ENCODE peak calls at places on chromosomes 2 and 18, in four cellular contexts. One of them, this sample, is unnamed.

GRCh38 chr2:45459860-45460259 is 151.2 kb downstream of the SRBD1 start:
- DNase-seq in GM12878: no peak
- DNase-seq in K562: no peak
- DNase-seq in HepG2: no peak
- DNase-seq in this sample: no peak

GRCh38 chr2:103289101-103289725 is 527.4 kb downstream of the TMEM182 start:
- DNase-seq in GM12878: no peak
- DNase-seq in K562: no peak
- DNase-seq in HepG2: no peak
- DNase-seq in this sample: peak

GRCh38 chr2:21361406-21361805 is 237.6 kb downstream of the TDRD15 start:
- DNase-seq in GM12878: no peak
- DNase-seq in HepG2: no peak
- DNase-seq in K562: no peak
- DNase-seq in this sample: no peak

GRCh38 chr18:13366541-13366940 is 148.0 kb downstream of the LDLRAD4 start:
- DNase-seq in K562: no peak
- DNase-seq in HepG2: no peak
- DNase-seq in GM12878: no peak
- DNase-seq in this sample: no peak

GRCh38 chr2:15973446-15974202 is 33.3 kb downstream of the MYCN start:
- DNase-seq in HepG2: no peak
- DNase-seq in K562: no peak
- DNase-seq in GM12878: no peak
- DNase-seq in this sample: no peak

GRCh38 chr2:102975996-102976636 is 214.3 kb downstream of the TMEM182 start:
- DNase-seq in GM12878: no peak
- DNase-seq in HepG2: peak
- DNase-seq in K562: peak
- DNase-seq in this sample: peak

GRCh38 chr2:38443021-38443541 is 66.0 kb upstream of the ATL2 start:
- DNase-seq in HepG2: no peak
- DNase-seq in GM12878: no peak
- DNase-seq in K562: no peak
- DNase-seq in this sample: no peak

GRCh38 chr18:48711651-48712486 is 173.0 kb downstream of the CTIF start:
- DNase-seq in GM12878: no peak
- DNase-seq in K562: peak
- DNase-seq in HepG2: peak
- DNase-seq in this sample: peak

GRCh38 chr2:219500135-219500534 is 1.4 kb downstream of the GMPPA start:
- DNase-seq in GM12878: no peak
- DNase-seq in HepG2: peak
- DNase-seq in K562: no peak
- DNase-seq in this sample: no peak

GRCh38 chr2:240792658-240793312 is 27.2 kb downstream of the KIF1A start:
- DNase-seq in HepG2: no peak
- DNase-seq in GM12878: no peak
- DNase-seq in K562: no peak
- DNase-seq in this sample: no peak

GRCh38 chr2:47651296-47651695 is 131.6 kb upstream of the MSH6 start:
- DNase-seq in K562: no peak
- DNase-seq in GM12878: no peak
- DNase-seq in HepG2: no peak
- DNase-seq in this sample: no peak

GRCh38 chr2:101096619-101097142 is 54.5 kb downstream of the TBC1D8 start:
- DNase-seq in HepG2: no peak
- DNase-seq in K562: no peak
- DNase-seq in GM12878: no peak
- DNase-seq in this sample: no peak

GRCh38 chr2:63544017-63544627 is 44.2 kb downstream of the WDPCP start:
- DNase-seq in GM12878: no peak
- DNase-seq in HepG2: no peak
- DNase-seq in K562: no peak
- DNase-seq in this sample: no peak

GRCh38 chr2:201257941-201258665 is 2.2 kb upstream of the CASP8 start:
- DNase-seq in HepG2: peak
- DNase-seq in K562: peak
- DNase-seq in GM12878: peak
- DNase-seq in this sample: no peak

GRCh38 chr2:43075054-43075593 is 151.3 kb downstream of the ZFP36L2 start:
- DNase-seq in HepG2: peak
- DNase-seq in GM12878: no peak
- DNase-seq in K562: no peak
- DNase-seq in this sample: no peak

GRCh38 chr18:37438417-37439180 is 127.0 kb downstream of the CELF4 start:
- DNase-seq in HepG2: no peak
- DNase-seq in K562: no peak
- DNase-seq in GM12878: no peak
- DNase-seq in this sample: no peak

GRCh38 chr2:156653670-156654069 is 217.5 kb downstream of the GPD2 start:
- DNase-seq in GM12878: no peak
- DNase-seq in K562: no peak
- DNase-seq in HepG2: no peak
- DNase-seq in this sample: no peak

GRCh38 chr2:217622664-217623063 is 380.1 kb downstream of the TNS1 start:
- DNase-seq in HepG2: no peak
- DNase-seq in K562: no peak
- DNase-seq in GM12878: no peak
- DNase-seq in this sample: no peak

GRCh38 chr2:239166201-239166834 is 234.5 kb downstream of the HDAC4 start:
- DNase-seq in GM12878: no peak
- DNase-seq in K562: no peak
- DNase-seq in HepG2: no peak
- DNase-seq in this sample: no peak

GRCh38 chr2:239163306-239164070 is 237.3 kb downstream of the HDAC4 start:
- DNase-seq in HepG2: no peak
- DNase-seq in GM12878: no peak
- DNase-seq in K562: no peak
- DNase-seq in this sample: no peak

GRCh38 chr2:239164281-239164871 is 236.4 kb downstream of the HDAC4 start:
- DNase-seq in K562: no peak
- DNase-seq in GM12878: no peak
- DNase-seq in HepG2: no peak
- DNase-seq in this sample: no peak

GRCh38 chr2:239167011-239167673 is 233.7 kb downstream of the HDAC4 start:
- DNase-seq in K562: no peak
- DNase-seq in GM12878: no peak
- DNase-seq in HepG2: no peak
- DNase-seq in this sample: no peak

GRCh38 chr2:239165206-239165831 is 235.5 kb downstream of the HDAC4 start:
- DNase-seq in GM12878: no peak
- DNase-seq in K562: no peak
- DNase-seq in HepG2: no peak
- DNase-seq in this sample: no peak
- TF ChIP-seq FOXM1 in GM12878: no peak
- TF ChIP-seq FOXM1 in K562: no peak
- TF ChIP-seq FOXM1 in HepG2: no peak
- TF ChIP-seq FOXM1 in this sample: no peak

DNA sequence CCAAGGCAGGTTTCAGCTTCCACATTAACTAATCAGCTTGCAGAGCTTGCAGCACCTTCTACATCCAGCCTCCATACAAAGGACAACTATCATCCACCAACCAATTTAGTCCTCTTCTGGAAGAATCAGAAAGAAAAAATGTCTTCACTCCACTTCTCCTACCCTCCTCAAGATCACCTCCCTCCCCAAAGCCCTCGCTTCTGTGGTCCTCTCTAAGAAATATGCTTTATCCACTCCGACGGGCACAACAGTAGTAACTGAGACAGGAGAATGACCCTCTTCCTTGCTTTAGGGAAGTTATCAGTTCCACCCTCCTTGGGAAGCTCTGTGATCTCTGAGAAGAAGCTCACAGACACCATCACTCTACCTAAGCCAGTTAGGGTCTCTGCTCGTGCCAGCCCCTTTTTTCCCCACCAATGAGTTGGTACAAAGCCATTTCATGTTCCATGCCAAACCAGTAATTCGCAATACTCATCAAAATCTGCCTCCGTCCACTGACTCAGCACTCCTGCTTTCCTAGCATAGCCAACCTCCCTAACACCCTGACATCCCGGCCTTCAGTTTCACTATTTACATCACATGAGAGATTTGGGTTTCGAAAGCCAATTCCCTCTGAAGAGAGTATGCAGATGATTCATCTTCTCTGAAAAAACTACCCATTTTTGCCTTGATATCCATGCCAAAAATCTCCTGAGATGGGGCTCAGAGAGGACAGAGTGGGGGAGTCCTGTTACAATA is 114.1 kb upstream of the PKDCC start:
- DNase-seq in GM12878: no peak
- DNase-seq in K562: no peak
- DNase-seq in HepG2: no peak
- DNase-seq in this sample: no peak
- TF ChIP-seq TARDBP in GM12878: no peak
- TF ChIP-seq TARDBP in K562: no peak
- TF ChIP-seq TARDBP in HepG2: no peak
- TF ChIP-seq TARDBP in this sample: no peak

GRCh38 chr2:18119883-18120282 is 241.4 kb downstream of the KCNS3 start:
- DNase-seq in HepG2: no peak
- DNase-seq in K562: no peak
- DNase-seq in GM12878: no peak
- DNase-seq in this sample: no peak
- TF ChIP-seq BHLHE40 in HepG2: no peak
- TF ChIP-seq BHLHE40 in K562: no peak
- TF ChIP-seq BHLHE40 in GM12878: no peak
- TF ChIP-seq BHLHE40 in this sample: no peak

DNA sequence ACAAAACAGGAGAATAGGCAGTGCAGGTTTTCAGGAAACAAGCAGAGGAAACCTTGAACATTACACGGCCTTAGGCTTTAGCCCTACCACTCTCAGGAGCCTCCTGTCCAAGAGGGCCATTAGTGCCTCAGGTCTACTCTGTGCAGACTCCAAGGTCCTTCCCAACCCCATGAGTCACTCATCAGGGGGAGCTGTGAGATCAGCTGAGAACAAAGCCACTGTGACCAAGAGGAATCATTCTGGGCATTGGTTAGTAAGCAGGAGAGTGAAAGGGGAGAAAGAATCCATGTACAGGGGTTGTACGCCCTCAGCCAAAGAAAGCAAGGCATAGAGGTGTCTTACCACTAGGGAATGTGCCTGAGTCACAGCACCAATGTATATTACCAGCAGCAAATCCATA is 680.3 kb downstream of the DPP10 start:
- DNase-seq in HepG2: no peak
- DNase-seq in GM12878: no peak
- DNase-seq in K562: no peak
- DNase-seq in this sample: no peak
- TF ChIP-seq FOXM1 in HepG2: no peak
- TF ChIP-seq FOXM1 in GM12878: no peak
- TF ChIP-seq FOXM1 in K562: no peak
- TF ChIP-seq FOXM1 in this sample: no peak

DNA sequence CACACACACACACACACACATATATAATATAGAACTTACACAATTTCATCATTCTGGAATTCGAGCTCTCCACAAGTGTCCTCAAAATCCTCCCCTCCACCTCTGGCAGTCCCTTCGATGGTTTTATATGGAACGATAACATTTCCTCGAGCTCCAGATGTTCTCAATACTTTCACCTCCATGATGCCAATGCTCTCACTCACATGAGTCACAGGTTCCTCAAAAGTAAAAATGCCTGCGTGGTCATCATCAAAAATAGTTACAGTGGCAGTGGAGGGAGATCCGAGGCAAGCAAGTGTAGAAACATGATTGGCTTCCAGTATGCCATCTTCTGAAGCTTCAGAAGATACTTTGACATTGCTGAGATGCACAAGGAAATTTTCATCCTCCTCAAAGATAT is 23.5 kb downstream of the SLC8A1 start:
- DNase-seq in HepG2: no peak
- DNase-seq in K562: no peak
- DNase-seq in GM12878: no peak
- DNase-seq in this sample: no peak
- TF ChIP-seq TARDBP in HepG2: no peak
- TF ChIP-seq TARDBP in K562: no peak
- TF ChIP-seq TARDBP in GM12878: no peak
- TF ChIP-seq TARDBP in this sample: no peak

GRCh38 chr2:234606906-234607305 is 110.0 kb upstream of the ARL4C start:
- DNase-seq in K562: no peak
- DNase-seq in HepG2: no peak
- DNase-seq in GM12878: no peak
- DNase-seq in this sample: no peak
- TF ChIP-seq BHLHE40 in K562: no peak
- TF ChIP-seq BHLHE40 in HepG2: no peak
- TF ChIP-seq BHLHE40 in GM12878: no peak
- TF ChIP-seq BHLHE40 in this sample: no peak

GRCh38 chr2:152509772-152510491 is 175.0 kb downstream of the FMNL2 start:
- DNase-seq in GM12878: no peak
- DNase-seq in K562: no peak
- DNase-seq in HepG2: no peak
- DNase-seq in this sample: no peak

GRCh38 chr2:152506843-152507242 is 171.9 kb downstream of the FMNL2 start:
- DNase-seq in K562: no peak
- DNase-seq in HepG2: no peak
- DNase-seq in GM12878: peak
- DNase-seq in this sample: no peak

GRCh38 chr2:152510636-152511035 is 175.7 kb downstream of the FMNL2 start:
- DNase-seq in HepG2: no peak
- DNase-seq in GM12878: no peak
- DNase-seq in K562: no peak
- DNase-seq in this sample: no peak

GRCh38 chr2:152507941-152508340 is 173.0 kb downstream of the FMNL2 start:
- DNase-seq in K562: no peak
- DNase-seq in GM12878: no peak
- DNase-seq in HepG2: no peak
- DNase-seq in this sample: no peak

DNA sequence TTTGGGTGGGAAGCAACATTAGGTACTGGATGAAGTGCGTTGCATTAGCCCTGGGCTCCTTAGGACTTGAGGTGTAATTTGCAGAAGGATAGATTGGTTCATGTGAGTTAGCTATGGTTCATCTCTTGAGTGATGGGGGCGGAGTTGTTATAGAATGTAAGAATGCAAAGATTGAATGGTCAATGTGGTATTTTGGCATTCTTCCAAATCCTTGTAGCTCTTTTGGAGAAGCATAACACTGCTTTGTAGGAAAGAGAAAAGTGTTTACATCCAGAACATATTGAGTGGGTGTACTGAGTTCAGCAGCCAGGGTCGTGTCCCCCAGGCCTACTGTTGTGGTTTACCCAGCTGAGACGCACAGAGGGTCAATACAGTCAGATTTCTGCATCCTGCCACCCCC is 173.5 kb downstream of the FMNL2 start:
- DNase-seq in GM12878: no peak
- DNase-seq in HepG2: peak
- DNase-seq in K562: no peak
- DNase-seq in this sample: no peak
- TF ChIP-seq FOXM1 in GM12878: no peak
- TF ChIP-seq FOXM1 in HepG2: no peak
- TF ChIP-seq FOXM1 in K562: no peak
- TF ChIP-seq FOXM1 in this sample: no peak

GRCh38 chr2:241950878-241951331 is 81.4 kb downstream of the RTP5 start:
- DNase-seq in K562: peak
- DNase-seq in GM12878: no peak
- DNase-seq in HepG2: peak
- DNase-seq in this sample: peak

GRCh38 chr2:241948901-241949735 is 79.6 kb downstream of the RTP5 start:
- DNase-seq in HepG2: no peak
- DNase-seq in K562: no peak
- DNase-seq in GM12878: no peak
- DNase-seq in this sample: no peak

GRCh38 chr2:241950413-241950863 is 80.9 kb downstream of the RTP5 start:
- DNase-seq in K562: no peak
- DNase-seq in GM12878: no peak
- DNase-seq in HepG2: no peak
- DNase-seq in this sample: no peak

GRCh38 chr2:241948299-241948897 is 78.9 kb downstream of the RTP5 start:
- DNase-seq in GM12878: no peak
- DNase-seq in K562: no peak
- DNase-seq in HepG2: no peak
- DNase-seq in this sample: no peak

GRCh38 chr2:241949736-241950412 is 80.3 kb downstream of the RTP5 start:
- DNase-seq in HepG2: no peak
- DNase-seq in GM12878: no peak
- DNase-seq in K562: no peak
- DNase-seq in this sample: no peak
- TF ChIP-seq TARDBP in HepG2: no peak
- TF ChIP-seq TARDBP in GM12878: no peak
- TF ChIP-seq TARDBP in K562: no peak
- TF ChIP-seq TARDBP in this sample: no peak

This sample was measured in HEK293T.